ENCODE peak calls at places on chromosomes 11 and 22, in ten cellular contexts. One of them, this sample, is unnamed.

GRCh38 chr11:17750013-17750816 is 15.6 kb downstream of the KCNC1 start:
- DNase-seq in fibroblast of lung: no peak
- DNase-seq in hippocampal formation: no peak
- DNase-seq in germinal center: no peak
- DNase-seq in AML-193: no peak
- DNase-seq in neural crest cell: no peak
- DNase-seq in lower lobe of right lung: no peak
- DNase-seq in Caki2: no peak
- DNase-seq in ELF-1: no peak
- DNase-seq in GM23248: no peak
- DNase-seq in this sample: no peak

GRCh38 chr11:35085766-35086165 is 53.2 kb upstream of the CD44 start:
- DNase-seq in GM23248: peak
- DNase-seq in neural crest cell: no peak
- DNase-seq in fibroblast of lung: no peak
- DNase-seq in germinal center: no peak
- DNase-seq in Caki2: no peak
- DNase-seq in hippocampal formation: no peak
- DNase-seq in ELF-1: no peak
- DNase-seq in AML-193: no peak
- DNase-seq in lower lobe of right lung: no peak
- DNase-seq in this sample: no peak

GRCh38 chr11:117874253-117874909 is 2.1 kb downstream of the FXYD6 start:
- DNase-seq in lower lobe of right lung: no peak
- DNase-seq in ELF-1: peak
- DNase-seq in neural crest cell: no peak
- DNase-seq in GM23248: no peak
- DNase-seq in Caki2: no peak
- DNase-seq in AML-193: no peak
- DNase-seq in germinal center: no peak
- DNase-seq in hippocampal formation: no peak
- DNase-seq in fibroblast of lung: no peak
- DNase-seq in this sample: no peak

GRCh38 chr22:22787805-22788459 is 99.7 kb upstream of the IGLL5 start:
- DNase-seq in hippocampal formation: no peak
- DNase-seq in ELF-1: peak
- DNase-seq in Caki2: peak
- DNase-seq in germinal center: peak
- DNase-seq in neural crest cell: peak
- DNase-seq in fibroblast of lung: peak
- DNase-seq in lower lobe of right lung: peak
- DNase-seq in GM23248: peak
- DNase-seq in AML-193: peak
- DNase-seq in this sample: peak

GRCh38 chr22:39565414-39565944 is 5.1 kb upstream of the CACNA1I start:
- DNase-seq in lower lobe of right lung: no peak
- DNase-seq in fibroblast of lung: no peak
- DNase-seq in GM23248: no peak
- DNase-seq in Caki2: no peak
- DNase-seq in AML-193: no peak
- DNase-seq in germinal center: no peak
- DNase-seq in neural crest cell: no peak
- DNase-seq in hippocampal formation: no peak
- DNase-seq in ELF-1: no peak
- DNase-seq in this sample: no peak

GRCh38 chr11:111512296-111513239 is at the start of gene BTG4:
- DNase-seq in Caki2: no peak
- DNase-seq in lower lobe of right lung: peak
- DNase-seq in GM23248: peak
- DNase-seq in germinal center: peak
- DNase-seq in fibroblast of lung: peak
- DNase-seq in ELF-1: peak
- DNase-seq in neural crest cell: peak
- DNase-seq in hippocampal formation: no peak
- DNase-seq in AML-193: no peak
- DNase-seq in this sample: peak

GRCh38 chr11:110182886-110183285 is 89.7 kb downstream of the ZC3H12C start:
- DNase-seq in hippocampal formation: no peak
- DNase-seq in Caki2: no peak
- DNase-seq in germinal center: no peak
- DNase-seq in AML-193: no peak
- DNase-seq in lower lobe of right lung: no peak
- DNase-seq in GM23248: peak
- DNase-seq in ELF-1: no peak
- DNase-seq in fibroblast of lung: peak
- DNase-seq in neural crest cell: no peak
- DNase-seq in this sample: no peak

GRCh38 chr11:108609681-108610080 is 16.1 kb upstream of the EXPH5 start:
- DNase-seq in hippocampal formation: no peak
- DNase-seq in germinal center: no peak
- DNase-seq in AML-193: no peak
- DNase-seq in fibroblast of lung: peak
- DNase-seq in lower lobe of right lung: no peak
- DNase-seq in ELF-1: no peak
- DNase-seq in GM23248: peak
- DNase-seq in Caki2: peak
- DNase-seq in neural crest cell: no peak
- DNase-seq in this sample: no peak

GRCh38 chr11:130070109-130070828 is 575 bp downstream of the APLP2 start:
- DNase-seq in neural crest cell: peak
- DNase-seq in lower lobe of right lung: peak
- DNase-seq in ELF-1: peak
- DNase-seq in hippocampal formation: peak
- DNase-seq in fibroblast of lung: peak
- DNase-seq in GM23248: peak
- DNase-seq in germinal center: peak
- DNase-seq in AML-193: no peak
- DNase-seq in Caki2: no peak
- DNase-seq in this sample: peak

GRCh38 chr22:34877506-34877905 is 188.5 kb upstream of the ISX start:
- DNase-seq in fibroblast of lung: peak
- DNase-seq in hippocampal formation: no peak
- DNase-seq in Caki2: no peak
- DNase-seq in AML-193: no peak
- DNase-seq in ELF-1: no peak
- DNase-seq in GM23248: no peak
- DNase-seq in germinal center: no peak
- DNase-seq in lower lobe of right lung: no peak
- DNase-seq in neural crest cell: no peak
- DNase-seq in this sample: no peak

GRCh38 chr11:100203789-100204188 is 483.3 kb upstream of the ARHGAP42 start:
- DNase-seq in lower lobe of right lung: no peak
- DNase-seq in ELF-1: peak
- DNase-seq in Caki2: no peak
- DNase-seq in GM23248: no peak
- DNase-seq in neural crest cell: no peak
- DNase-seq in hippocampal formation: no peak
- DNase-seq in AML-193: no peak
- DNase-seq in germinal center: no peak
- DNase-seq in fibroblast of lung: no peak
- DNase-seq in this sample: no peak

GRCh38 chr11:44833869-44834452 is 107.2 kb downstream of the TSPAN18 start:
- DNase-seq in ELF-1: peak
- DNase-seq in germinal center: no peak
- DNase-seq in GM23248: no peak
- DNase-seq in neural crest cell: no peak
- DNase-seq in lower lobe of right lung: no peak
- DNase-seq in hippocampal formation: no peak
- DNase-seq in Caki2: no peak
- DNase-seq in AML-193: no peak
- DNase-seq in fibroblast of lung: no peak
- DNase-seq in this sample: no peak

This sample was measured in aorta.